ENCODE peak calls at places on chromosomes 7 and 10, in four cellular contexts. Q, X, N and A are unnamed samples.

GRCh38 chr7:75915416-75916156 is 631 bp downstream of the POR start:
- DNase-seq in Q (peak), X (peak), N (peak), A (no peak)

GRCh38 chr10:13686331-13686752 is 99.6 kb downstream of the PRPF18 start:
- DNase-seq in Q (no peak), X (no peak), N (no peak), A (no peak)

GRCh38 chr7:139959718-139960117 is 103.0 kb downstream of the PARP12 start:
- DNase-seq in Q (no peak), X (no peak), N (no peak), A (no peak)

GRCh38 chr7:117478796-117479479 is 887 bp upstream of the CFTR start:
- DNase-seq in Q (no peak), X (no peak), N (no peak), A (no peak)

GRCh38 chr7:64551375-64552142 is 11.3 kb downstream of the ZNF680 start:
- DNase-seq in Q (no peak), X (no peak), N (no peak), A (no peak)

GRCh38 chr10:15485027-15485426 is 113.9 kb upstream of the FAM171A1 start:
- DNase-seq in Q (no peak), X (no peak), N (no peak), A (no peak)

GRCh38 chr10:121216721-121217181 is 365.6 kb downstream of the WDR11 start:
- DNase-seq in Q (no peak), X (peak), N (no peak), A (no peak)

GRCh38 chr7:94376281-94376680 is 18.4 kb upstream of the COL1A2 start:
- DNase-seq in Q (no peak), X (no peak), N (no peak), A (no peak)

GRCh38 chr10:132223156-132223590 is 36.4 kb downstream of the DPYSL4 start:
- DNase-seq in Q (peak), X (peak), N (peak), A (no peak)

GRCh38 chr10:124469956-124470484 is 8.4 kb downstream of the LHPP start:
- DNase-seq in Q (no peak), X (no peak), N (no peak), A (no peak)

GRCh38 chr10:21212275-21212674 is 313.2 kb downstream of the SKIDA1 start:
- DNase-seq in Q (no peak), X (no peak), N (no peak), A (no peak)

GRCh38 chr7:50141131-50141530 is 48.1 kb upstream of the ZPBP start:
- DNase-seq in Q (no peak), X (no peak), N (no peak), A (no peak)

GRCh38 chr10:69504576-69505250 is 53.4 kb downstream of the TSPAN15 start:
- DNase-seq in Q (no peak), X (no peak), N (no peak), A (no peak)

GRCh38 chr10:71203716-71204115 is 8.7 kb upstream of the UNC5B start:
- DNase-seq in Q (no peak), X (no peak), N (no peak), A (no peak)

GRCh38 chr10:22824984-22825383 is 102.9 kb upstream of the ARMC3 start:
- DNase-seq in Q (no peak), X (no peak), N (peak), A (no peak)

GRCh38 chr10:60480865-60481563 is 91.3 kb upstream of the ANK3 start:
- DNase-seq in Q (no peak), X (peak), N (peak), A (peak)

GRCh38 chr7:873367-874002 is 2.9 kb upstream of the GET4 start:
- DNase-seq in Q (peak), X (peak), N (peak), A (peak)

GRCh38 chr7:132650498-132650897 is 74.2 kb upstream of the PLXNA4 start:
- DNase-seq in Q (no peak), X (no peak), N (peak), A (peak)

GRCh38 chr7:36865019-36865418 is 140.7 kb upstream of the AOAH start:
- DNase-seq in Q (no peak), X (no peak), N (no peak), A (no peak)

GRCh38 chr7:417625-417889 is 102.1 kb downstream of the PDGFA start:
- DNase-seq in Q (no peak), X (no peak), N (no peak), A (no peak)

GRCh38 chr10:90674461-90674860 is 183.4 kb downstream of the HTR7 start:
- DNase-seq in Q (no peak), X (no peak), N (no peak), A (no peak)

GRCh38 chr10:119896937-119897336 is 4.4 kb downstream of the SEC23IP start:
- DNase-seq in Q (no peak), X (peak), N (peak), A (no peak)

GRCh38 chr10:121310151-121310711 is 288.0 kb downstream of the FGFR2 start:
- DNase-seq in Q (no peak), X (peak), N (no peak), A (no peak)

GRCh38 chr10:114499120-114499519 is 94.8 kb upstream of the AFAP1L2 start:
- DNase-seq in Q (no peak), X (no peak), N (no peak), A (no peak)

GRCh38 chr10:113550365-113550764 is 2.5 kb upstream of the HABP2 start:
- DNase-seq in Q (no peak), X (no peak), N (no peak), A (no peak)

GRCh38 chr7:12685550-12685949 is 1.9 kb upstream of the ARL4A start:
- DNase-seq in Q (no peak), X (peak), N (no peak), A (no peak)

GRCh38 chr10:15169555-15170407 is 1.3 kb upstream of the NMT2 start:
- DNase-seq in Q (no peak), X (no peak), N (no peak), A (no peak)

GRCh38 chr7:106623846-106624245 is 37.1 kb downstream of the CCDC71L start:
- DNase-seq in Q (no peak), X (no peak), N (peak), A (no peak)

GRCh38 chr7:15609287-15609686 is 47.5 kb upstream of the AGMO start:
- DNase-seq in Q (no peak), X (no peak), N (no peak), A (no peak)